ENCODE peak calls at places on chromosomes 12 and 14, in four cellular contexts. V is HepG2, T is H1, Q is K562. R is an unnamed sample.

GRCh38 chr12:115227137-115227615 is 543.2 kb upstream of the TBX3 start:
- DNase-seq in T (no peak), V (peak), Q (no peak), R (peak)

GRCh38 chr14:61963926-61964325 is 201.7 kb downstream of the SNAPC1 start:
- DNase-seq in T (no peak), V (no peak), Q (no peak), R (no peak)

GRCh38 chr14:58587271-58587670 is 50.5 kb upstream of the DACT1 start:
- DNase-seq in T (no peak), V (no peak), Q (no peak), R (no peak)

GRCh38 chr12:113250045-113250444 is 28.8 kb downstream of the TPCN1 start:
- DNase-seq in Q (no peak), V (no peak), T (no peak), R (no peak)

GRCh38 chr14:67137744-67138371 is 51.4 kb upstream of the GARIN2 start:
- DNase-seq in T (no peak), Q (no peak), V (no peak), R (peak)

GRCh38 chr12:101501410-101502045 is 26.4 kb downstream of the SPIC start:
- DNase-seq in T (no peak), Q (no peak), V (no peak), R (no peak)

GRCh38 chr12:94263011-94263786 is 114.8 kb downstream of the PLXNC1 start:
- DNase-seq in Q (no peak), V (no peak), T (no peak), R (no peak)

GRCh38 chr14:24436355-24437019 is 6.1 kb downstream of the SDR39U1 start:
- DNase-seq in Q (peak), T (no peak), V (peak), R (peak)

GRCh38 chr14:88426271-88426670 is 40.8 kb downstream of the SPATA7 start:
- DNase-seq in Q (no peak), T (no peak), V (no peak), R (no peak)

GRCh38 chr12:52139579-52140062 is 52.2 kb downstream of the KRT80 start:
- DNase-seq in T (no peak), Q (peak), V (no peak), R (peak)

GRCh38 chr12:118190266-118190665 is 54.3 kb downstream of the PEBP1 start:
- DNase-seq in T (no peak), V (no peak), Q (no peak), R (no peak)

GRCh38 chr12:130728158-130729058 is 12.3 kb upstream of the RIMBP2 start:
- DNase-seq in T (no peak), V (no peak), Q (no peak), R (no peak)

GRCh38 chr12:52741378-52742195 is 35.6 kb downstream of the KRT76 start:
- DNase-seq in Q (peak), V (peak), T (peak), R (peak)

GRCh38 chr12:122855985-122856831 is 21.0 kb downstream of the HIP1R start:
- DNase-seq in Q (no peak), V (no peak), T (no peak), R (no peak)

GRCh38 chr12:49565119-49565955 is 2.6 kb downstream of the MCRS1 start:
- DNase-seq in V (no peak), T (no peak), Q (no peak), R (no peak)

GRCh38 chr12:508795-509194 is 49.1 kb downstream of the B4GALNT3 start:
- DNase-seq in V (no peak), Q (no peak), T (no peak), R (no peak)

GRCh38 chr14:99432491-99432890 is 48.2 kb downstream of the SETD3 start:
- DNase-seq in Q (no peak), V (no peak), T (no peak), R (no peak)

GRCh38 chr14:99427632-99428315 is 52.9 kb downstream of the SETD3 start:
- DNase-seq in Q (no peak), T (no peak), V (no peak), R (no peak)

GRCh38 chr14:99426796-99427346 is 53.8 kb downstream of the SETD3 start:
- DNase-seq in Q (no peak), V (no peak), T (no peak), R (no peak)

GRCh38 chr14:99426265-99426664 is 54.4 kb downstream of the SETD3 start:
- DNase-seq in T (no peak), V (no peak), Q (no peak), R (no peak)

GRCh38 chr14:99430491-99430890 is 50.2 kb downstream of the SETD3 start:
- DNase-seq in Q (peak), T (no peak), V (no peak), R (peak)
- TF ChIP-seq CEBPB in Q (no peak), T (no peak), V (no peak), R (no peak)

DNA sequence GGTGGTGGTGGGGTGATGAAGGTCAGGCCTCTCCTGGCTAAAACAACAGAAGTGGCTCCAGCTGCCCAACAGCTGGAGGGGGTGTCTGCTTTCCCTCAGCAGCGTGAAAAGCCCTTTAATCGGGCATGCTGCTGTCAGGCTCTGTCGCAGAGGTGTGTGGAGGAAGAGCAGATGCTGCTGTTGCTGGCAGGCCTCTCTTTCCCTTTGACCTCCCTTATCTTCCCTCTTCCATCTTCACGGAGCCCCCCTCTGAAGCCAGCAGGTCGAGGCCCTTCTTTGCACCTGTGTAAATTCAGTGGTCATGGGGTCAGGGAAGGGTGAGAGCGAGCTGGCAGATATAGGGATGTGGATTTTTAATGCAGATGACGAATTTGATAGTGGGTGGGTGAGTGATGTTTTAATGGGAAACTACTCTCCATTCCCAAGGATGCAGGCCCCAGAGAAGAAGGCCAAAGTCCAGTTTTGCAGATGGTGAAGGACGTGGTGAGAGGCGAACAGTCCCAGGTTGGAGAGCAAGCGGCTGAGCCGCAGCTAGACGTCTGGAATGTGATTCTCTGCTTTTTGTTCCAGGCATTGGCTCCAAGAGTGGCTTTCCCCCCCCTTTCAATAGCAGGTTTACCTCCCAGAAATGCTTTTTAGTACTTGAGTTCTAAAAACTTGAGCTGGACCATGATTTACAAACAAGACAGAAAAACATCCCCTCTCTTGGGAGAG is 64.0 kb downstream of the SMOC1 start:
- DNase-seq in V (peak), Q (no peak), T (no peak), R (no peak)
- TF ChIP-seq PHF8 in V (no peak), Q (no peak), T (no peak), R (no peak)

GRCh38 chr12:107992016-107992415 is 137.1 kb upstream of the WSCD2 start:
- DNase-seq in Q (no peak), V (no peak), T (no peak), R (no peak)

GRCh38 chr12:107992870-107993451 is 136.1 kb upstream of the WSCD2 start:
- DNase-seq in V (peak), T (peak), Q (peak), R (peak)

GRCh38 chr12:107986183-107986582 is 142.9 kb upstream of the WSCD2 start:
- DNase-seq in V (no peak), Q (no peak), T (no peak), R (no peak)

GRCh38 chr12:107984973-107985372 is 144.1 kb upstream of the WSCD2 start:
- DNase-seq in V (no peak), T (no peak), Q (no peak), R (no peak)

DNA sequence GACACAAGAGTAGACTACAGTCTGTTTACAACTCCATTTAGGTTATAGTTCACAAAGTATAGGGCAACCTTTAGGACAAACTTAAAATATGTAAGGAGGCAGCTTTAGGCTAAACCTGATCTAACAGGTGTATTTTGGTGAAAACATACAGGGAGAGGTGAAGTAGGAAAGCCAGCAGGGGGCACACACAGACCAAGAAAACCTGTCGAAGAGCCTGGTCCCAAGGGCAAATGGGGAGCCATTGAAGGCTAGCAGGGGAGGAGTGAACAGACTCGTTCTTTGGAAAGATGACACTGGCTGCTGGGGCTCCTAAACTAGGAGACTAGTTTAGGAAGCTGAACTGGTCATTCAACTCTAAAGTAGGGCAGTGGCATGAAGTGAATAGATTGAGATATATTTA is 138.8 kb upstream of the WSCD2 start:
- DNase-seq in T (no peak), Q (no peak), V (peak), R (peak)
- TF ChIP-seq CEBPB in T (no peak), Q (no peak), V (no peak), R (no peak)

GRCh38 chr12:29907486-29907885 is 123.7 kb upstream of the TMTC1 start:
- DNase-seq in Q (no peak), T (no peak), V (no peak), R (no peak)
- TF ChIP-seq PHF8 in Q (no peak), T (no peak), V (no peak), R (no peak)

GRCh38 chr12:95648990-95649791 is 97.9 kb upstream of the USP44 start:
- DNase-seq in Q (no peak), T (no peak), V (no peak), R (peak)
- TF ChIP-seq CEBPB in Q (no peak), T (no peak), V (no peak), R (peak)